ENCODE peak calls at places on chromosomes 5 and 9, in ten cellular contexts. B is heart left ventricle; Q is CD8-positive, alpha-beta T cell; A is GM20000; T is GM12865; Z is foreskin keratinocyte; M is colonic mucosa; N is omental fat pad; D is astrocyte of the spinal cord; X is HepG2. S is an unnamed sample.

GRCh38 chr5:119273391-119273839 is 82.4 kb upstream of the TNFAIP8 start:
- DNase-seq in A (no peak), B (no peak), N (no peak), D (no peak), Z (no peak), Q (no peak), X (no peak), M (no peak), T (no peak), S (no peak)

GRCh38 chr5:160045004-160045403 is 36.1 kb downstream of the TTC1 start:
- DNase-seq in Q (no peak), M (no peak), N (no peak), B (no peak), Z (no peak), T (no peak), D (peak; percentile 44), A (no peak), X (no peak), S (no peak)

GRCh38 chr5:78716221-78716620 is 67.6 kb upstream of the LHFPL2 start:
- DNase-seq in B (no peak), T (no peak), N (no peak), A (no peak), Q (no peak), X (no peak), Z (peak; percentile 22), M (no peak), D (peak; percentile 62), S (no peak)

GRCh38 chr5:102754499-102755424 is at the start of gene PAM:
- DNase-seq in A (peak; percentile 96), Z (peak; percentile 56), B (peak; percentile 92), X (peak; percentile 36), D (peak; percentile 71), Q (peak; percentile 69), T (peak; percentile 89), M (peak; percentile 79), N (peak; percentile 49), S (peak; percentile 94)

GRCh38 chr9:127854169-127854833 is at the start of gene ENG:
- DNase-seq in B (peak; percentile 94), M (peak; percentile 64), D (peak; percentile 56), Q (no peak), Z (no peak), N (no peak), X (no peak), A (no peak), T (no peak), S (no peak)

GRCh38 chr5:53249529-53249928 is 140.0 kb upstream of the MOCS2 start:
- DNase-seq in Q (no peak), N (no peak), M (no peak), X (no peak), B (no peak), D (peak; percentile 95), T (no peak), Z (peak; percentile 92), A (no peak), S (no peak)

GRCh38 chr5:96990102-96990501 is 54.2 kb downstream of the LNPEP start:
- DNase-seq in T (no peak), Q (no peak), A (no peak), M (no peak), D (no peak), Z (no peak), B (no peak), X (no peak), N (no peak), S (no peak)

GRCh38 chr5:68376931-68377330 is 161.4 kb downstream of the PIK3R1 start:
- DNase-seq in T (no peak), A (no peak), M (no peak), Q (no peak), N (no peak), X (no peak), B (no peak), Z (peak; percentile 56), D (no peak), S (no peak)

GRCh38 chr9:133506653-133507038 is 18.1 kb downstream of the MYMK start:
- DNase-seq in A (no peak), N (no peak), T (no peak), B (peak; percentile 80), D (peak; percentile 54), Z (no peak), M (no peak), X (peak; percentile 98), Q (no peak), S (no peak)

GRCh38 chr9:98219794-98220370 is 27.4 kb upstream of the CORO2A start:
- DNase-seq in Z (no peak), M (no peak), X (no peak), Q (no peak), B (no peak), T (no peak), N (no peak), D (no peak), A (no peak), S (no peak)

GRCh38 chr5:29175774-29176173 is 2017.7 kb upstream of the CDH6 start:
- DNase-seq in N (no peak), B (no peak), T (no peak), M (no peak), A (no peak), Z (no peak), Q (no peak), D (no peak), X (no peak), S (no peak)

GRCh38 chr9:126456802-126457547 is 130.3 kb downstream of the MVB12B start:
- DNase-seq in A (no peak), M (no peak), B (peak; percentile 46), T (no peak), X (no peak), Q (no peak), D (no peak), N (no peak), Z (no peak), S (no peak)

GRCh38 chr9:35029852-35030251 is 40.3 kb downstream of the DNAJB5 start:
- DNase-seq in X (no peak), M (no peak), Z (no peak), A (no peak), N (no peak), T (no peak), Q (no peak), B (no peak), D (no peak), S (no peak)

DNA sequence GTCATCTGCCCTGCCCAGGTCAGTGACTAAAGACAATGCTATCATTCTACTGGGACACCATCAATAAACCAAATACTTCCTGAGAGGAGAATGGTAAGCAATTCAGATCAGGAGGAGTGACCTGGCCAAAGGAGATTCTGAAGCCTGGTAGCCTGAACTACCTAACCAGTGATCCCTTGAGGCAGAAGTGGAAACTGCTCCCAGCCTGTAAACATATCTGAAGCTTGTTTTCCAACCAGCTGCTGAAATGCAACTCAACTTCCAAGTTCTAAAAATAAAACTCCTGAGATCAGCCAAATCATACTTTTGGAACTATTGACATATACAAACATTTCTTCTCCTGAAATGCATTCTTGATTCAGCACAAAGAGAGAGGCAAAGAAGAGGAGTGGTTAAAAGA is 204.1 kb downstream of the EBF1 start:
- DNase-seq in D (no peak), T (no peak), N (no peak), A (no peak), Q (no peak), B (no peak), X (no peak), M (no peak), Z (no peak), S (no peak)
- TF ChIP-seq CTCF in D (peak; percentile 6), T (no peak), N (no peak), A (no peak), Q (no peak), B (no peak), X (no peak), M (no peak), Z (no peak), S (no peak)

GRCh38 chr5:84149094-84149493 is 235.6 kb downstream of the EDIL3 start:
- DNase-seq in A (no peak), N (no peak), D (no peak), M (no peak), T (no peak), B (no peak), X (no peak), Z (no peak), Q (no peak), S (no peak)
- TF ChIP-seq CTCF in A (no peak), N (no peak), D (no peak), M (no peak), T (no peak), B (no peak), X (no peak), Z (no peak), Q (no peak), S (no peak)

DNA sequence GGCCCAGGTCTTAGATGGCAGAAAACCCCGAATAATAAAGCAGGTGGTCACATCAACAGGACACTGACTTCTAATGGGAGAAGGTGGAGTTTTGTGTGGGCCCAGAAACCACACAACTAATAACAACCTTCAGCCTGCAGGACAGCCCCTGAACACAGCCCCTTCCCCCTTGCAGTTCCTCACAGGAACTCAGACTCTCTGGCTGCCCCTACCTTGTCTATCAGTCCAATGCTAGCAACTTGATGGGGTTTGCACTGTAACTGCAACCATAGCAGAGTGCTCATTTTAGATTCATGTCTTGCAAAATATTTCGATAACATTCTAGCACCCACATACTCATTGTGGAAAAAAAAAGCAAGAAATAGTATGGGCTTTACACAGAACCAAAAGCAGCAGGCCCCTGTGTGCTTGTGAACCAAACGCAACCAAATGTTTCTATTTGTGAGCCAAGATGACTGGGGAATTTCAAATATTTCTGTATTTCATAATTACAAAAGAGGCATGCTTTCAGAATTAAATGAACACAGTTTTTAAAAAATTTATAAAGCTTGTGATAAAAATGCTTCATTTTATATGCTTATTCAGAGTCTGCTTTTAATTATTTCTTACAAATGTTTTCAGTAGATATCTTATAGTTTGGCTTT is 62.7 kb upstream of the PDE4D start:
- DNase-seq in X (no peak), Q (no peak), D (no peak), B (no peak), T (no peak), M (no peak), A (no peak), N (no peak), Z (no peak), S (no peak)
- TF ChIP-seq CTCF in X (no peak), Q (no peak), D (no peak), B (no peak), T (no peak), M (no peak), A (no peak), N (no peak), Z (no peak), S (no peak)

DNA sequence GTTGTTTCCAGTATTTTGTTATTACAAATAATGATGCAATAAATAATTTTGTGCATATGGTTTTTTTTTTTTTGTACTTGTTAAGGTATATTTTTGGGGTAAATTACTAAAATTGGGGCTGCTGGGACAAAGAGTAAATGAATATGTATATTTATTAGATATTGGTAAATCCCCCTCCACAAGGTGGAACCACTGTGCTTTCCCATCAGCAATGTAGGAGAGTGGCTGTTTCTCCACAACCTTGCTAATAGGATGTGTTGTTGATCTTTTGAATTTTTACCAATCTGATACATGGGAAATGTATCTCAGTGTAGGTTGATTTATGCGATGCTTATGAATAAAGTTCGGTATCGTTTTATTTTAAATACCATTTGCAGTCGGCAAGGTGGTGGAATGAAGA is 118.1 kb downstream of the TRPM3 start:
- DNase-seq in M (no peak), B (no peak), N (no peak), T (no peak), Z (no peak), A (no peak), D (no peak), Q (no peak), X (no peak), S (no peak)
- TF ChIP-seq CTCF in M (no peak), B (no peak), N (no peak), T (no peak), Z (peak; percentile 10), A (no peak), D (no peak), Q (no peak), X (no peak), S (no peak)

S was measured in GM13977.